ENCODE peak calls at places on chromosome 7, in five cellular contexts. One of them, this sample, is unnamed.

GRCh38 chr7:148697950-148698396 is 730 bp upstream of the CUL1 start:
- DNase-seq in mucosa of descending colon: no peak
- DNase-seq in adrenal gland: no peak
- DNase-seq in fibroblast of the aortic adventitia: peak
- DNase-seq in mesothelial cell of epicardium: no peak
- DNase-seq in this sample: peak

GRCh38 chr7:78768859-78769258 is 684.6 kb downstream of the MAGI2 start:
- DNase-seq in fibroblast of the aortic adventitia: peak
- DNase-seq in mucosa of descending colon: no peak
- DNase-seq in mesothelial cell of epicardium: no peak
- DNase-seq in adrenal gland: no peak
- DNase-seq in this sample: no peak

GRCh38 chr7:111363099-111363498 is 199.2 kb downstream of the IMMP2L start:
- DNase-seq in mucosa of descending colon: no peak
- DNase-seq in mesothelial cell of epicardium: no peak
- DNase-seq in fibroblast of the aortic adventitia: peak
- DNase-seq in adrenal gland: no peak
- DNase-seq in this sample: no peak

GRCh38 chr7:155590215-155591023 is 44.1 kb upstream of the CNPY1 start:
- DNase-seq in adrenal gland: no peak
- DNase-seq in mucosa of descending colon: no peak
- DNase-seq in fibroblast of the aortic adventitia: peak
- DNase-seq in mesothelial cell of epicardium: no peak
- DNase-seq in this sample: no peak

GRCh38 chr7:17640730-17641377 is 299.4 kb downstream of the SNX13 start:
- DNase-seq in mesothelial cell of epicardium: no peak
- DNase-seq in fibroblast of the aortic adventitia: peak
- DNase-seq in mucosa of descending colon: no peak
- DNase-seq in adrenal gland: no peak
- DNase-seq in this sample: no peak

GRCh38 chr7:29014725-29015124 is 56.6 kb upstream of the TRIL start:
- DNase-seq in mesothelial cell of epicardium: no peak
- DNase-seq in mucosa of descending colon: no peak
- DNase-seq in fibroblast of the aortic adventitia: no peak
- DNase-seq in adrenal gland: no peak
- DNase-seq in this sample: no peak

GRCh38 chr7:41916450-41916927 is 213.6 kb upstream of the INHBA start:
- DNase-seq in mesothelial cell of epicardium: no peak
- DNase-seq in fibroblast of the aortic adventitia: peak
- DNase-seq in adrenal gland: peak
- DNase-seq in mucosa of descending colon: no peak
- DNase-seq in this sample: no peak

GRCh38 chr7:69823151-69823744 is 225.0 kb downstream of the AUTS2 start:
- DNase-seq in fibroblast of the aortic adventitia: no peak
- DNase-seq in adrenal gland: no peak
- DNase-seq in mucosa of descending colon: no peak
- DNase-seq in mesothelial cell of epicardium: no peak
- DNase-seq in this sample: no peak

GRCh38 chr7:90660819-90661218 is 64.7 kb downstream of the CDK14 start:
- DNase-seq in mesothelial cell of epicardium: no peak
- DNase-seq in fibroblast of the aortic adventitia: peak
- DNase-seq in mucosa of descending colon: no peak
- DNase-seq in adrenal gland: no peak
- DNase-seq in this sample: no peak

DNA sequence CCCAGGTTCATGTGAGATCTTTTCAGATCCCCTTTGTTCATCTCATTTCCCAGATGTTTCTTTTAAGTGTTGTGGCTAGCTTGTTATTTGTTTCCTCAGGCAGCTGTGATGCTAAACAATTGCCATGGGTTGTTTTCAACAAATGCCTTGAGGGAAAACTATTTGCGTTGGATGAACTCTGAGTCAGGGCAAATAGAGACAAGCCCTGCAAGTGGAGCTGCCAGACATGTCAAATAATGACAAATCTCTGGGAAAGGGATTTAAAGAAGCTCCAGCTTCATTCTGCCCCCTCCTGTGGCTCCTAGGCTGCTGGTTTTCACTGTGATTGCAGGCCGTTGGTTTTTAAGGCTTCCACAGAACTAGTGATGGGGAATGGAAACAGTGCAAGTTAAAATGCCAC is 272.4 kb upstream of the SP8 start:
- DNase-seq in fibroblast of the aortic adventitia: no peak
- DNase-seq in mucosa of descending colon: no peak
- DNase-seq in mesothelial cell of epicardium: no peak
- DNase-seq in adrenal gland: no peak
- DNase-seq in this sample: no peak
- TF ChIP-seq CTCF in fibroblast of the aortic adventitia: no peak
- TF ChIP-seq CTCF in mucosa of descending colon: no peak
- TF ChIP-seq CTCF in mesothelial cell of epicardium: no peak
- TF ChIP-seq CTCF in adrenal gland: no peak
- TF ChIP-seq CTCF in this sample: no peak

DNA sequence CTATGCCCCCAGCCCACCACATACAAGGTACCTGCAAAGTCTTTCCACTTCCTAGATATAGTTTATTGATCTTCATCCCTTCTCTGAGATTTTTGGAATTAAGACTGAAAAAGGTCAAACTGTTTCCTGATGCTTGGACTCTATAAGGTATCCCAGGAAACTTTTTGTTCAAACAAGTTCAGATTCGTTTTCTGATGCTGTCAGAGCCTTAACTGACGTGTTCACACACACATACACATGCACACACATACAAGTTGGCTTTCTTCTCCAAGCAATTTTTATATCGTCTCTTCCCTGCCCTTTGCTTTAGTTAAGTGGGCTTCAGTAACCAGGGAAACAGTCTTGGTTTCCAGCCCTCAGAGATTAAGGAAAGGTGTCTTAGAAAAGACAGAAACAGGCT is 11.7 kb upstream of the VPS41 start:
- DNase-seq in mucosa of descending colon: no peak
- DNase-seq in adrenal gland: no peak
- DNase-seq in fibroblast of the aortic adventitia: no peak
- DNase-seq in mesothelial cell of epicardium: no peak
- DNase-seq in this sample: no peak
- TF ChIP-seq CTCF in mucosa of descending colon: no peak
- TF ChIP-seq CTCF in adrenal gland: no peak
- TF ChIP-seq CTCF in fibroblast of the aortic adventitia: no peak
- TF ChIP-seq CTCF in mesothelial cell of epicardium: no peak
- TF ChIP-seq CTCF in this sample: no peak

GRCh38 chr7:126689037-126689436 is 563.7 kb downstream of the GRM8 start:
- DNase-seq in fibroblast of the aortic adventitia: no peak
- DNase-seq in adrenal gland: no peak
- DNase-seq in mesothelial cell of epicardium: no peak
- DNase-seq in mucosa of descending colon: no peak
- DNase-seq in this sample: no peak

GRCh38 chr7:126690104-126690503 is 562.6 kb downstream of the GRM8 start:
- DNase-seq in mesothelial cell of epicardium: no peak
- DNase-seq in adrenal gland: no peak
- DNase-seq in mucosa of descending colon: peak
- DNase-seq in fibroblast of the aortic adventitia: no peak
- DNase-seq in this sample: no peak

GRCh38 chr7:126685018-126685573 is 567.6 kb downstream of the GRM8 start:
- DNase-seq in mesothelial cell of epicardium: no peak
- DNase-seq in adrenal gland: no peak
- DNase-seq in fibroblast of the aortic adventitia: no peak
- DNase-seq in mucosa of descending colon: no peak
- DNase-seq in this sample: no peak

GRCh38 chr7:126685596-126685995 is 567.1 kb downstream of the GRM8 start:
- DNase-seq in fibroblast of the aortic adventitia: no peak
- DNase-seq in adrenal gland: no peak
- DNase-seq in mucosa of descending colon: no peak
- DNase-seq in mesothelial cell of epicardium: no peak
- DNase-seq in this sample: no peak

DNA sequence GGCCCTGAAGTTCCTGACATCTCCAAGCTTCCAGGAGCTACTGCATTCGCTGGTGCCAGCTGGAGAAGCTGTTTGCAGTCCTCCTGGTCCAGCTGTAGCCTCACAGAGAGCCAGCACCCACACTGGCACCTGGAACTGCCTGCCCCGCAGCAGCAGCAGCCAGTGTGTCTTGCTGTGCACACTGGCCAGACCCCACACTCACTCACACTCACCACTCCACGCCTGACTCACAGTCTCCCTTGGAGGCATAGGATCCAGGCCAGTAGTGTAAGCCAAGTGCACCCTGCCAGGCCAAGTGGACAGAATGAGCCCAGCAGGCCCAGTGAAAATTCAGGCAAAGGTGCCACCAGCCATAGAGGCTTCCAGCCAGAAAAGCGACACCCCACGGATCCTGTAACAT is 566.3 kb downstream of the GRM8 start:
- DNase-seq in mucosa of descending colon: peak
- DNase-seq in mesothelial cell of epicardium: no peak
- DNase-seq in fibroblast of the aortic adventitia: no peak
- DNase-seq in adrenal gland: no peak
- DNase-seq in this sample: no peak
- TF ChIP-seq CTCF in mucosa of descending colon: no peak
- TF ChIP-seq CTCF in mesothelial cell of epicardium: no peak
- TF ChIP-seq CTCF in fibroblast of the aortic adventitia: no peak
- TF ChIP-seq CTCF in adrenal gland: no peak
- TF ChIP-seq CTCF in this sample: no peak

DNA sequence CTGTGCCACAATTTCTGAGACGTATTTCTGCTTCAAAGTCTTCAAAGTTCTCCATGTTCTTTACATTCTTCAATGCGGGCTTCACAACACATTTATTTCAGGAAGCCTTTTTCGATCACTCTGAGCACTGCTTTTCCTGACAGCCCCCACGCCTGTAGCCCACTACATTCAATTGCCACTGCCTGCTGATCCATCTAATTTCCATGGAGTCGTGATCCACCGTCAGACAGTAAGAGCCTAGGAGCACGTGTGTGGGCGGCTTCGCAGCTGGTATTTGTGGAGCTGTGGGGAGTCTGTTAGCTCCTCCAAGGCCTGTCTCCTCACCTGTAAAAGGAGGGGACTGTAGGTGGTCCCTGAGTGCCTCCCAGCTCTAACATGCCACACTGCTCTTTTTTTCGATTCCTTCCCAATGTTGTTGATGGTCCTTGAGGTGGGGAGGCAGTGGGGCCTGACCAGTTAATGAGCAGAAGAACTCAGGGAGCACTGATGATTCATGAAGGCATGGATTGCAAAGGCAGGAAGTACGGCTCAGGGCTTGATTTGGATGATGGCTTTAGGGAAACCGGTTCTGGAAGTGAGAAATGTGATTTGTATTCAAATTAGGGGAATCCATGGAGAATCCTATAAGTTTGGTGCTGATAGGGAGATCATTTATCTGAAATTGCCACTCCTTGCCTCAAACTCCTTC is 401.1 kb upstream of the PODXL start:
- DNase-seq in adrenal gland: no peak
- DNase-seq in mucosa of descending colon: no peak
- DNase-seq in mesothelial cell of epicardium: no peak
- DNase-seq in fibroblast of the aortic adventitia: no peak
- DNase-seq in this sample: no peak
- TF ChIP-seq CTCF in adrenal gland: no peak
- TF ChIP-seq CTCF in mucosa of descending colon: no peak
- TF ChIP-seq CTCF in mesothelial cell of epicardium: no peak
- TF ChIP-seq CTCF in fibroblast of the aortic adventitia: no peak
- TF ChIP-seq CTCF in this sample: no peak